ENCODE peak calls at places on chromosomes 5 and 9, in six cellular contexts. G is CD4-positive, alpha-beta T cell; K is right lobe of liver; Z is CD8-positive, alpha-beta memory T cell; V is substantia nigra; W is WERI-Rb-1. T is an unnamed sample.
A peak's percentile ranks its signal among the peaks of the same experiment; 100 is the strongest.

GRCh38 chr5:172171118-172171775 is 16.8 kb downstream of the STK10 start:
- DNase-seq in G (no peak), K (no peak), Z (no peak), V (no peak), W (no peak), T (peak; percentile 20)

GRCh38 chr5:158500019-158500418 is 599.7 kb downstream of the EBF1 start:
- DNase-seq in G (no peak), K (no peak), Z (no peak), V (no peak), W (no peak), T (no peak)

GRCh38 chr9:104091708-104092107 is 2.4 kb upstream of the SMC2 start:
- DNase-seq in G (no peak), K (no peak), Z (no peak), V (no peak), W (no peak), T (no peak)

GRCh38 chr5:94691947-94692346 is 73.5 kb downstream of the SLF1 start:
- DNase-seq in G (no peak), K (no peak), Z (no peak), V (no peak), W (peak; percentile 13), T (no peak)

GRCh38 chr5:65172486-65173129 is 309.1 kb downstream of the ADAMTS6 start:
- DNase-seq in G (no peak), K (no peak), Z (no peak), V (no peak), W (no peak), T (no peak)

GRCh38 chr9:138040446-138041430 is 163.2 kb downstream of the CACNA1B start:
- DNase-seq in G (no peak), K (no peak), Z (no peak), V (no peak), W (no peak), T (no peak)

GRCh38 chr9:89278997-89279739 is 31.8 kb upstream of the CKS2 start:
- DNase-seq in G (no peak), K (no peak), Z (no peak), V (no peak), W (no peak), T (peak; percentile 56)

GRCh38 chr5:140058212-140058932 is 15.3 kb upstream of the NRG2 start:
- DNase-seq in G (no peak), K (no peak), Z (no peak), V (no peak), W (no peak), T (no peak)

GRCh38 chr5:109826426-109826825 is 136.7 kb downstream of the MAN2A1 start:
- DNase-seq in G (no peak), K (no peak), Z (no peak), V (no peak), W (no peak), T (no peak)

GRCh38 chr5:117652640-117653280 is 1078.1 kb upstream of the SEMA6A start:
- DNase-seq in G (no peak), K (no peak), Z (no peak), V (no peak), W (no peak), T (no peak)

GRCh38 chr9:35464056-35465025 is 25.6 kb upstream of the RUSC2 start:
- DNase-seq in G (no peak), K (no peak), Z (no peak), V (no peak), W (no peak), T (no peak)

GRCh38 chr5:132225165-132226032 is 2.3 kb downstream of the P4HA2 start:
- DNase-seq in G (no peak), K (no peak), Z (no peak), V (no peak), W (peak; percentile 85), T (no peak)

GRCh38 chr5:169946743-169947142 is 33.6 kb downstream of the INSYN2B start:
- DNase-seq in G (no peak), K (no peak), Z (no peak), V (no peak), W (no peak), T (no peak)

GRCh38 chr5:151855701-151856100 is 69.0 kb downstream of the GLRA1 start:
- DNase-seq in G (no peak), K (no peak), Z (no peak), V (no peak), W (no peak), T (no peak)

GRCh38 chr9:125587819-125588460 is 119.1 kb downstream of the MAPKAP1 start:
- DNase-seq in G (no peak), K (no peak), Z (no peak), V (no peak), W (no peak), T (no peak)

GRCh38 chr5:64161420-64161819 is 4.2 kb upstream of the RNF180 start:
- DNase-seq in G (no peak), K (no peak), Z (no peak), V (no peak), W (no peak), T (no peak)

GRCh38 chr9:70297141-70297540 is 38.4 kb downstream of the SMC5 start:
- DNase-seq in G (no peak), K (no peak), Z (no peak), V (no peak), W (no peak), T (no peak)

GRCh38 chr9:16873131-16873787 is 2.8 kb upstream of the BNC2 start:
- DNase-seq in G (no peak), K (no peak), Z (no peak), V (no peak), W (no peak), T (no peak)

GRCh38 chr9:112051812-112052211 is 123.3 kb downstream of the SUSD1 start:
- DNase-seq in G (no peak), K (no peak), Z (no peak), V (no peak), W (no peak), T (no peak)

GRCh38 chr9:122258886-122259415 is 5.7 kb downstream of the RBM18 start:
- DNase-seq in G (no peak), K (no peak), Z (no peak), V (no peak), W (no peak), T (no peak)

GRCh38 chr9:110114086-110114887 is 93.7 kb downstream of the C9orf152 start:
- DNase-seq in G (no peak), K (no peak), Z (no peak), V (no peak), W (no peak), T (no peak)

GRCh38 chr9:110115341-110115820 is 92.6 kb downstream of the C9orf152 start:
- DNase-seq in G (no peak), K (no peak), Z (no peak), V (no peak), W (peak; percentile 76), T (no peak)

GRCh38 chr9:110116543-110116885 is 91.4 kb downstream of the C9orf152 start:
- DNase-seq in G (no peak), K (no peak), Z (no peak), V (no peak), W (no peak), T (no peak)

GRCh38 chr9:110114888-110115259 is 93.1 kb downstream of the C9orf152 start:
- DNase-seq in G (no peak), K (no peak), Z (no peak), V (no peak), W (peak; percentile 39), T (no peak)

DNA sequence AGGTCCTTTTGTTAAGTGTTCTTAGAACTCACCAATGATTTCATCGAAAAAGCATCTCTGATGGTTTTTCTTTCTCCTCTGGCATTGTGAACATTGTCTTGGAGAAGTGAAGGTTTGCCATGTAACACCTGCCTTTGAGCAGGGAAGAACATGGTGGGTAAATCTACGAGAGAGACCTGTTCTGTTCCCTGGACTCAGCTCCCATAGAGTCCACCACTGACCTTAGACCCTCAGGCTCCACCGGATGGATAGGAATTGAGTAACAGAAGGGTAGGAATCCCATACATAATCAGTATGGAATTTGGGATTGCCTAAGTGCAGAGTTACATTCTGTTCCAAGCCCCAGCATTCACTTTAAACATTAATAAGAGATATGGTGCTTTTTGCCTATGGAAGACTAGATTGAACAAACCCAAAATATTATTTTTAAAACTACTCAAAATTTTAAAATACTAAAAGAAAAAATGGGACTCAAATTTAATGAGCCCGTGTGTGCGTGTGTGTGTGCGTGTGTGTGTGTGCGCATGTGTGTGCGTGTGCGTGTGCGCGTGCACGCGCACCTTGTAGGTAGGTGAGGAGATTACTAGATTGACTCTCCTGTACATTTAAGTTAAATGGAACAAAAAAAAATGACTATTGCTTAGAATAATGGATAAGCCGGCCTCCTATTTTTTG is 92.0 kb downstream of the C9orf152 start:
- DNase-seq in G (no peak), K (no peak), Z (no peak), V (no peak), W (no peak), T (no peak)
- H3K27ac ChIP-seq in G (no peak overlapping the region), K (no peak overlapping the region), Z (no peak overlapping the region), V (no peak overlapping the region), W (peak overlapping the region; percentile 59), T (no peak overlapping the region)

GRCh38 chr9:131691969-131692611 is 47.8 kb downstream of the RAPGEF1 start:
- DNase-seq in G (no peak), K (no peak), Z (no peak), V (no peak), W (no peak), T (no peak)

GRCh38 chr9:131693163-131693562 is 46.7 kb downstream of the RAPGEF1 start:
- DNase-seq in G (no peak), K (no peak), Z (no peak), V (no peak), W (no peak), T (no peak)

GRCh38 chr9:131690950-131691573 is 48.8 kb downstream of the RAPGEF1 start:
- DNase-seq in G (no peak), K (no peak), Z (peak; percentile 20), V (no peak), W (no peak), T (no peak)

GRCh38 chr9:131692612-131692976 is 47.3 kb downstream of the RAPGEF1 start:
- DNase-seq in G (no peak), K (no peak), Z (no peak), V (no peak), W (no peak), T (no peak)

GRCh38 chr9:131690462-131690861 is 49.4 kb downstream of the RAPGEF1 start:
- DNase-seq in G (no peak), K (no peak), Z (no peak), V (no peak), W (no peak), T (no peak)
- H3K27ac ChIP-seq in G (no peak overlapping the region), K (no peak overlapping the region), Z (no peak overlapping the region), V (no peak overlapping the region), W (no peak overlapping the region), T (no peak overlapping the region)

DNA sequence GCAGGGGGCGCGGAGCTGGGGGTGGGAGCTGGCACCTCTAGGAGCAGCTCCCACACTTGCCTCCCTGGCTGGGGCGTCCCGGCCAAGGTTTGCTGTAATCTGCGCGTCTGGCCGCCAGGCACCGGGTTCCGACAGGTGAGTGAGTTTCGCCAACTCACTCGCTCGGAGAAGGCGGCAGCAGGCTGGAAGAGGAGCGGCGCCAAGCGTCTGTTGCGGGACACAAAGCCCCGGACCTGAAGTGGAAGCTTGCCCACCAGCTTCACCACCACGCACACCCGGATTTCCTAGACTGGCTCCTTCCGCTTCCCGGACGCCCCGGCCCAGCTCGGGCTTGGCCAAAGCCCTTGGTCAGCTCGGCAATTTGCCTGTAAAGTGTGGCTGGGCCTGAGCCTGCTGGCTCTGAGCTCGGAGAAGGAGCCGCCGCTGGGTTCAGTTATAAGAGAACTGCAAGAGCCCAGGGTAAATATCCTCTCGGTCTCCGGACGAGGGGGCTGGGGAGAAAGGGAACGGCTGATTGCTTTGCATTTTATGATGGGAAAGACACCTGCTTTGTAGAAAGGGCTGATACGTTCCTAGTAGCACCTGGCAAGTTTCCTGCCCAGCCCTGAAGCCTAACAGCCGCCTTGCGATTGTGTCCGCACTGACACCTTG is 461 bp upstream of the GNA14 start:
- DNase-seq in G (no peak), K (peak; percentile 80), Z (no peak), V (peak; percentile 21), W (peak; percentile 19), T (peak; percentile 14)
- H3K27ac ChIP-seq in G (no peak overlapping the region), K (peak overlapping the region; percentile 24), Z (no peak overlapping the region), V (no peak overlapping the region), W (no peak overlapping the region), T (no peak overlapping the region)

GRCh38 chr5:31047007-31047406 is 146.5 kb upstream of the CDH6 start:
- DNase-seq in G (no peak), K (no peak), Z (no peak), V (no peak), W (no peak), T (no peak)
- H3K27ac ChIP-seq in G (no peak overlapping the region), K (no peak overlapping the region), Z (no peak overlapping the region), V (no peak overlapping the region), W (no peak overlapping the region), T (no peak overlapping the region)